ENCODE peak calls at places on chromosomes 6 and 20, in five cellular contexts. Y is HepG2, B is GM12892, R is endothelial cell of umbilical vein, Q is stomach. N is an unnamed sample.

GRCh38 chr6:43143235-43144124 is 27.6 kb upstream of the SRF start:
- DNase-seq in Y (peak), B (peak), R (peak), Q (peak), N (peak)

GRCh38 chr6:74091133-74091793 is 395.3 kb downstream of the CD109 start:
- DNase-seq in Y (peak), B (no peak), R (peak), Q (no peak), N (peak)

GRCh38 chr20:8375898-8376297 is 243.8 kb downstream of the PLCB1 start:
- DNase-seq in Y (no peak), B (no peak), R (no peak), Q (no peak), N (no peak)

GRCh38 chr6:1311400-1312192 is at the start of gene FOXQ1:
- DNase-seq in Y (peak), B (peak), R (peak), Q (peak), N (no peak)

GRCh38 chr20:58640446-58640845 is 10.6 kb upstream of the STX16 start:
- DNase-seq in Y (no peak), B (no peak), R (no peak), Q (no peak), N (no peak)

GRCh38 chr6:82766476-82766875 is 299.2 kb downstream of the UBE3D start:
- DNase-seq in Y (no peak), B (no peak), R (no peak), Q (no peak), N (no peak)

GRCh38 chr20:22428051-22428450 is 156.3 kb downstream of the FOXA2 start:
- DNase-seq in Y (no peak), B (no peak), R (no peak), Q (no peak), N (no peak)

GRCh38 chr20:50891138-50891537 is 40.1 kb downstream of the ADNP start:
- DNase-seq in Y (no peak), B (no peak), R (no peak), Q (no peak), N (no peak)

GRCh38 chr20:22449115-22449973 is 135.0 kb downstream of the FOXA2 start:
- DNase-seq in Y (no peak), B (no peak), R (no peak), Q (no peak), N (no peak)

GRCh38 chr20:35547319-35547718 is 5.4 kb downstream of the ERGIC3 start:
- DNase-seq in Y (no peak), B (no peak), R (no peak), Q (no peak), N (no peak)

GRCh38 chr6:166624275-166624674 is 2.8 kb downstream of the RPS6KA2 start:
- DNase-seq in Y (no peak), B (no peak), R (peak), Q (no peak), N (no peak)

GRCh38 chr6:113662049-113662655 is 195.0 kb upstream of the MARCKS start:
- DNase-seq in Y (no peak), B (no peak), R (peak), Q (no peak), N (no peak)

GRCh38 chr20:59105581-59105980 is 58.0 kb upstream of the ZNF831 start:
- DNase-seq in Y (no peak), B (no peak), R (no peak), Q (no peak), N (no peak)

GRCh38 chr6:11343963-11344714 is 111.7 kb upstream of the NEDD9 start:
- DNase-seq in Y (peak), B (no peak), R (no peak), Q (peak), N (no peak)

GRCh38 chr6:46219661-46220060 is 48.9 kb upstream of the ENPP5 start:
- DNase-seq in Y (no peak), B (no peak), R (no peak), Q (no peak), N (no peak)

GRCh38 chr6:138517635-138518034 is 18.3 kb upstream of the NHSL1 start:
- DNase-seq in Y (peak), B (peak), R (peak), Q (peak), N (peak)

GRCh38 chr6:75438186-75438880 is 55.3 kb downstream of the FILIP1 start:
- DNase-seq in Y (no peak), B (no peak), R (no peak), Q (no peak), N (no peak)

GRCh38 chr6:73797861-73798260 is 101.9 kb downstream of the CD109 start:
- DNase-seq in Y (no peak), B (no peak), R (no peak), Q (no peak), N (no peak)

GRCh38 chr6:106084973-106085686 is 1.0 kb upstream of the PRDM1 start:
- DNase-seq in Y (no peak), B (no peak), R (peak), Q (no peak), N (no peak)
- TF ChIP-seq POLR2A in Y (no peak), B (no peak), R (no peak), Q (no peak), N (no peak)

GRCh38 chr6:17836298-17836697 is 129.6 kb upstream of the NUP153 start:
- DNase-seq in Y (no peak), B (no peak), R (no peak), Q (no peak), N (no peak)
- TF ChIP-seq POLR2A in Y (no peak), B (no peak), R (no peak), Q (no peak), N (no peak)

GRCh38 chr6:52694404-52694803 is 23.5 kb downstream of the TMEM14A start:
- DNase-seq in Y (no peak), B (no peak), R (no peak), Q (no peak), N (no peak)
- TF ChIP-seq POLR2A in Y (no peak), B (no peak), R (no peak), Q (no peak), N (no peak)

GRCh38 chr6:150865406-150866146 is at the start of gene MTHFD1L:
- DNase-seq in Y (peak), B (peak), R (peak), Q (peak), N (peak)
- TF ChIP-seq POLR2A in Y (peak), B (peak), R (peak), Q (no peak), N (peak)

DNA sequence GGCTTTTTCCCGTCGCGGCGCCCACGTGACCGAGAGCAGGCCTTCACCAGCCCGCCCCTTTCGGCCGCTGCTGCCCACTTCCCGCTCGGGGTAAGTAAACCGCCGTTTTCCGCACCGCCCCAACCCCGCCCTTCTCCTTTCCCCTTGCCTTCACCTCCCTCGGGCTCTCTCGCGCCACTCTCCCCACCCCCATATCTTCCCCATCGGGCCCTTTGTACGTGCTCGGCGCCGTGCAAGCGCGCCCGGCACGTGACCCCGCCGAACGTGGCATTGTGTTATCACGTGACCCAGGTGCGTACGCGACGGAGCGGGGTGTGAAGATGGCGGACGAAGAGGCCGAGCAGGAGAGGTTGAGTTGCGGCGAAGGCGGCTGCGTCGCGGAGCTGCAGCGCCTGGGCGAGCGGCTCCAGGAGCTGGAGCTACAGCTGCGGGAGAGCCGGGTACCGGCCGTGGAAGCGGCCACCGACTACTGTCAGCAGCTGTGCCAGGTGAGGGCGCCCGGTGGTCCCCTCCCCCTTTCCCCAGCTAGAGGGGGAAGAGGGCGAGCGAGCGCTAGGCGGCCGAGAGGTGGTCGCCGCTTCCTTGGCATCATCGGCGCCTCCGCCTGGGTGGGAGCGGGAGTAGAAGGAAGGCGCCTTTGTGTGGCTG is at the start of gene ZNF292:
- DNase-seq in Y (peak), B (peak), R (peak), Q (peak), N (peak)
- TF ChIP-seq POLR2A in Y (no peak), B (no peak), R (no peak), Q (no peak), N (peak)

DNA sequence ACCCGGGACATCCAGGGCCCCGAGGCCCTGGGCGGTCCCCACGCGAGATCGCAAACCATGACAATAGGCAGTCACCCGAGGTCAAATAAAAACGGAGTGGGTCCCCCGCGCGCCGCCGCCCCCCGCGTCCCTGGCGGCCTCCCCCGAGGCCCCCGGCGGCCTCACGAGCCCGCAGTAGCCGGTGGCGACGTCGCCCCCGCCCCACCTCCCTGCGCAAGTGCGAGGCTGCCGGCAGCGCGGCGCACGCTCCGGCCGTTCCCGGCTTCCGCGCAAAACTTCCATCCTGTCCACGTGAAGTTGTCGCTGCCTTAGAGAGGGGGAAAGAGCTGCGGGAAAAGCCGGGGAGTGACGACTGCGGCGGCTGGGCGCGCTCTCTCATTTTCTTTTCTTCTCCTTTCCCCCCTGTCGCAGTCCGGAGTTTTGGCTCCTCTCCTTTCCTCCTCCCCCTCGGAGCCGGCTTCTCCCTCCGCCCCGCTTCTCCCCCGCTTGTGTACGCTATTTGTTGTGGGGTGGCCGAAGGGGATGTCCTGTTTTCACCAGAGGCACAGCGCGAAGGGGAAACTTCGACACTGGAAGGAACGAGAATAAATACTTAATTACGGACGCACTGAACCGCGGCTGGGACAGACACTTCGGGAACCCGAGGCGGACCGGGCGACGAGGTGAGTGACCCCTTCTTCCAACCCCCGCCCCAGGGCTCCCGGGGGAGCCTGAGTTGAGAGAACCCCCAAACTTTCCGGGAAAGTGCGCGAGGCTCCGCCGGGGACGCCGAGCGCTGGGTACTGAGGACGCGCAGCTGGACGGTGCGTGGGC is at the start of gene EYA4:
- DNase-seq in Y (no peak), B (peak), R (no peak), Q (no peak), N (no peak)
- TF ChIP-seq POLR2A in Y (no peak), B (no peak), R (no peak), Q (no peak), N (no peak)

GRCh38 chr20:20371681-20372080 is 3.8 kb downstream of the INSM1 start:
- DNase-seq in Y (no peak), B (no peak), R (no peak), Q (no peak), N (no peak)

GRCh38 chr20:20371133-20371532 is 3.2 kb downstream of the INSM1 start:
- DNase-seq in Y (no peak), B (no peak), R (no peak), Q (no peak), N (no peak)

GRCh38 chr20:20370087-20370575 is 2.2 kb downstream of the INSM1 start:
- DNase-seq in Y (no peak), B (no peak), R (no peak), Q (no peak), N (no peak)

GRCh38 chr20:20373046-20373706 is 5.3 kb downstream of the INSM1 start:
- DNase-seq in Y (no peak), B (no peak), R (no peak), Q (no peak), N (no peak)

DNA sequence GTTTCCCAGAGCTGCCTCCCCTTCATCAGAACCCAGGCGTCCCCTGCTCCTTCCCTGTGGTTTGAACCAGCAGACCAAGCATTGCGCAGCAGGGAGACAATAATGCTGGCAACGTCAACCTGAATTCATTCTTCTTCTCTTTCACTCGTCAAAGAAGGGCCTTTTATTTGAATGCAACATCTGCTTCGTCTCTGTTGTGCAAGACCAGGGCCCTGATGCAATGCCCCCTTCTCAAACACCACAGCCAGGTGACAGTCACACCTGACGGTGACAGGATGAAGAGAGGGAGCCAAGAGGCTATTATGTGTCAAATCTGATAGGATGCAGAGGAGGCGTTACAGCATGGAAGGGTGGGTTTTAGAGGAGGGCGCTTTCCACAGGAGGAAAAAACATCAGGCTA is 8.0 kb downstream of the INSM1 start:
- DNase-seq in Y (no peak), B (no peak), R (no peak), Q (no peak), N (no peak)
- TF ChIP-seq POLR2A in Y (no peak), B (no peak), R (no peak), Q (no peak), N (no peak)